ENCODE peak calls at places on chromosomes 4 and X, in nine cellular contexts. V, P, D, N, X, Q, K, G and B are unnamed samples.

GRCh38 chr4:24644983-24645764 is 60.8 kb upstream of the DHX15 start:
- DNase-seq in V (no peak), P (no peak), D (no peak), N (no peak), X (no peak), Q (no peak), K (no peak), G (no peak), B (no peak)

GRCh38 chrX:12953420-12953819 is 21.5 kb upstream of the TMSB4X start:
- DNase-seq in V (no peak), P (no peak), D (no peak), N (no peak), X (no peak), Q (no peak), K (no peak), G (no peak), B (no peak)

GRCh38 chr4:101983835-101984234 is 193.3 kb downstream of the BANK1 start:
- DNase-seq in V (no peak), P (no peak), D (no peak), N (no peak), X (no peak), Q (no peak), K (no peak), G (no peak), B (no peak)

GRCh38 chr4:177128306-177128705 is 181.4 kb upstream of the NEIL3 start:
- DNase-seq in V (no peak), P (no peak), D (no peak), N (no peak), X (no peak), Q (no peak), K (no peak), G (peak; percentile 11), B (no peak)

GRCh38 chr4:52594961-52595360 is 64.1 kb downstream of the USP46 start:
- DNase-seq in V (no peak), P (no peak), D (no peak), N (no peak), X (no peak), Q (no peak), K (no peak), G (no peak), B (no peak)

GRCh38 chr4:165580379-165580905 is 201.6 kb downstream of the CPE start:
- DNase-seq in V (peak; percentile 97), P (no peak), D (no peak), N (no peak), X (no peak), Q (no peak), K (no peak), G (peak; percentile 44), B (no peak)

GRCh38 chr4:70473691-70474090 is 1.7 kb downstream of the MUC7 start:
- DNase-seq in V (no peak), P (no peak), D (no peak), N (no peak), X (no peak), Q (no peak), K (no peak), G (no peak), B (no peak)

GRCh38 chr4:93771640-93772411 is 56.7 kb upstream of the ATOH1 start:
- DNase-seq in V (no peak), P (no peak), D (no peak), N (no peak), X (no peak), Q (no peak), K (no peak), G (peak; percentile 8), B (no peak)

GRCh38 chr4:179624768-179625181 is 2182.5 kb upstream of the AGA start:
- DNase-seq in V (peak; percentile 73), P (no peak), D (no peak), N (no peak), X (no peak), Q (no peak), K (no peak), G (no peak), B (no peak)

GRCh38 chrX:110733166-110733565 is 62.5 kb downstream of the CHRDL1 start:
- DNase-seq in V (peak; percentile 81), P (no peak), D (no peak), N (no peak), X (no peak), Q (no peak), K (no peak), G (no peak), B (no peak)

GRCh38 chr4:54794033-54794432 is 136.3 kb downstream of the KIT start:
- DNase-seq in V (no peak), P (no peak), D (no peak), N (no peak), X (no peak), Q (no peak), K (no peak), G (no peak), B (no peak)

GRCh38 chr4:75675004-75675531 is 1.9 kb upstream of the G3BP2 start:
- DNase-seq in V (peak; percentile 77), P (no peak), D (no peak), N (no peak), X (no peak), Q (no peak), K (no peak), G (no peak), B (no peak)

GRCh38 chrX:150771116-150771515 is 77.9 kb downstream of the MTMR1 start:
- DNase-seq in V (peak; percentile 38), P (no peak), D (no peak), N (no peak), X (no peak), Q (no peak), K (no peak), G (no peak), B (no peak)

GRCh38 chr4:113646456-113646809 is 115.1 kb downstream of the CAMK2D start:
- DNase-seq in V (peak; percentile 77), P (no peak), D (no peak), N (no peak), X (no peak), Q (no peak), K (no peak), G (peak; percentile 39), B (no peak)

GRCh38 chrX:152641256-152641875 is 3.7 kb downstream of the GABRQ start:
- DNase-seq in V (no peak), P (no peak), D (no peak), N (no peak), X (no peak), Q (no peak), K (no peak), G (no peak), B (no peak)

GRCh38 chrX:150940844-150941495 is 42.2 kb upstream of the HMGB3 start:
- DNase-seq in V (no peak), P (no peak), D (no peak), N (no peak), X (no peak), Q (no peak), K (no peak), G (no peak), B (no peak)

GRCh38 chr4:137390707-137391106 is 141.6 kb downstream of the PCDH18 start:
- DNase-seq in V (no peak), P (no peak), D (no peak), N (no peak), X (no peak), Q (no peak), K (no peak), G (no peak), B (no peak)

GRCh38 chr4:19748470-19748869 is 503.2 kb upstream of the SLIT2 start:
- DNase-seq in V (no peak), P (no peak), D (no peak), N (no peak), X (no peak), Q (no peak), K (no peak), G (no peak), B (no peak)

GRCh38 chrX:17812763-17813162 is 48.3 kb downstream of the RAI2 start:
- DNase-seq in V (no peak), P (no peak), D (no peak), N (no peak), X (no peak), Q (no peak), K (no peak), G (no peak), B (no peak)

GRCh38 chr4:39367166-39367565 is 1.0 kb upstream of the RFC1 start:
- DNase-seq in V (no peak), P (no peak), D (no peak), N (no peak), X (no peak), Q (no peak), K (no peak), G (no peak), B (no peak)

GRCh38 chr4:4761128-4761991 is 98.1 kb upstream of the MSX1 start:
- DNase-seq in V (peak; percentile 79), P (no peak), D (no peak), N (no peak), X (no peak), Q (peak; percentile 66), K (no peak), G (no peak), B (no peak)

GRCh38 chr4:119149110-119149509 is 13.5 kb downstream of the MYOZ2 start:
- DNase-seq in V (no peak), P (no peak), D (no peak), N (no peak), X (no peak), Q (no peak), K (no peak), G (no peak), B (no peak)

GRCh38 chr4:21543514-21543913 is 405.1 kb downstream of the KCNIP4 start:
- DNase-seq in V (no peak), P (no peak), D (no peak), N (no peak), X (no peak), Q (no peak), K (no peak), G (no peak), B (no peak)

GRCh38 chrX:85379174-85379907 is at the start of gene POF1B:
- DNase-seq in V (peak; percentile 55), P (no peak), D (no peak), N (no peak), X (no peak), Q (no peak), K (no peak), G (peak; percentile 59), B (peak; percentile 3)

GRCh38 chr4:6644792-6645530 is 4.5 kb downstream of the MRFAP1 start:
- DNase-seq in V (no peak), P (no peak), D (no peak), N (no peak), X (no peak), Q (no peak), K (no peak), G (no peak), B (no peak)

GRCh38 chr4:36582214-36582613 is 300.8 kb downstream of the DTHD1 start:
- DNase-seq in V (no peak), P (no peak), D (no peak), N (no peak), X (no peak), Q (no peak), K (no peak), G (no peak), B (no peak)

GRCh38 chr4:158938462-158939044 is 164.3 kb upstream of the RAPGEF2 start:
- DNase-seq in V (peak; percentile 61), P (no peak), D (no peak), N (no peak), X (no peak), Q (no peak), K (no peak), G (no peak), B (no peak)

GRCh38 chrX:110847334-110847733 is 51.7 kb upstream of the CHRDL1 start:
- DNase-seq in V (no peak), P (peak; percentile 29), D (no peak), N (peak; percentile 6), X (no peak), Q (peak; percentile 31), K (peak; percentile 62), G (peak; percentile 37), B (peak; percentile 50)